ENCODE peak calls at places on chromosomes 2 and 18, in six cellular contexts. M is NB4, U is ovary, K is esophagus squamous epithelium, D is body of pancreas, Z is HCT116. G is an unnamed sample.

GRCh38 chr2:195021704-195022513 is 635.1 kb upstream of the SLC39A10 start:
- DNase-seq in M (no peak), Z (no peak), D (no peak), K (no peak), U (no peak), G (no peak)

GRCh38 chr2:118865106-118865505 is 17.7 kb upstream of the EN1 start:
- DNase-seq in Z (peak; percentile 45), M (peak; percentile 62), U (no peak), D (peak; percentile 49), K (no peak), G (no peak)

GRCh38 chr18:35577045-35577848 is 4.3 kb upstream of the GALNT1 start:
- DNase-seq in M (no peak), K (no peak), Z (no peak), D (no peak), U (no peak), G (no peak)

GRCh38 chr2:166167451-166167850 is 39.6 kb upstream of the SCN1A start:
- DNase-seq in D (no peak), M (no peak), Z (no peak), K (no peak), U (no peak), G (no peak)

GRCh38 chr2:221529177-221529942 is 42.7 kb downstream of the EPHA4 start:
- DNase-seq in K (no peak), Z (no peak), M (no peak), D (no peak), U (no peak), G (no peak)

GRCh38 chr18:24827500-24827899 is 367.1 kb downstream of the HRH4 start:
- DNase-seq in M (no peak), U (no peak), D (no peak), K (no peak), Z (no peak), G (no peak)

GRCh38 chr2:197515277-197515797 is 529 bp upstream of the MOB4 start:
- DNase-seq in K (no peak), Z (peak; percentile 12), M (no peak), D (no peak), U (no peak), G (no peak)

GRCh38 chr2:171217330-171217729 is 56.6 kb upstream of the TLK1 start:
- DNase-seq in U (no peak), D (no peak), M (no peak), Z (no peak), K (no peak), G (no peak)

GRCh38 chr2:217016829-217017228 is 157.0 kb upstream of the TNP1 start:
- DNase-seq in M (no peak), Z (no peak), K (no peak), U (no peak), D (no peak), G (no peak)

GRCh38 chr2:69948032-69948962 is 13.1 kb downstream of the ASPRV1 start:
- DNase-seq in U (no peak), M (no peak), D (no peak), K (no peak), Z (no peak), G (no peak)

GRCh38 chr18:55479656-55480420 is 108.2 kb downstream of the TCF4 start:
- DNase-seq in M (no peak), K (no peak), D (no peak), U (no peak), Z (no peak), G (no peak)

GRCh38 chr18:34224423-34225217 is at the start of gene NOL4:
- DNase-seq in D (peak; percentile 70), K (no peak), U (no peak), Z (no peak), M (no peak), G (peak; percentile 81)

GRCh38 chr2:24971550-24972314 is at the start of gene DNAJC27:
- DNase-seq in M (peak; percentile 99), D (peak; percentile 98), K (peak; percentile 94), Z (peak; percentile 94), U (peak; percentile 99), G (peak; percentile 99)

GRCh38 chr2:31235504-31235902 is 1.6 kb downstream of the EHD3 start:
- DNase-seq in M (peak; percentile 21), Z (no peak), K (no peak), U (no peak), D (no peak), G (no peak)

GRCh38 chr2:131104487-131105155 is 515 bp upstream of the PLEKHB2 start:
- DNase-seq in Z (peak; percentile 84), D (peak; percentile 85), U (no peak), M (peak; percentile 89), K (no peak), G (peak; percentile 89)

GRCh38 chr2:216588771-216589363 is 44.4 kb upstream of the IGFBP2 start:
- DNase-seq in D (no peak), Z (no peak), K (no peak), U (no peak), M (no peak), G (no peak)

GRCh38 chr2:223697316-223697875 is 95.2 kb upstream of the SCG2 start:
- DNase-seq in K (no peak), D (no peak), U (no peak), Z (no peak), M (no peak), G (no peak)

GRCh38 chr2:223696719-223697118 is 94.6 kb upstream of the SCG2 start:
- DNase-seq in M (no peak), Z (peak; percentile 87), K (no peak), U (no peak), D (no peak), G (no peak)

GRCh38 chr2:223701761-223702160 is 99.6 kb upstream of the SCG2 start:
- DNase-seq in M (no peak), K (no peak), D (no peak), U (no peak), Z (no peak), G (no peak)

GRCh38 chr2:223700221-223700620 is 98.1 kb upstream of the SCG2 start:
- DNase-seq in Z (no peak), M (no peak), U (no peak), D (no peak), K (no peak), G (no peak)

GRCh38 chr2:223697921-223698645 is 95.9 kb upstream of the SCG2 start:
- DNase-seq in Z (peak; percentile 96), M (no peak), K (no peak), D (no peak), U (no peak), G (no peak)
- TF ChIP-seq CTCF in Z (peak; percentile 59), M (no peak), K (no peak), D (no peak), U (no peak), G (no peak)

GRCh38 chr2:27050996-27051901 is at the start of gene AGBL5:
- DNase-seq in D (peak; percentile 95), U (peak; percentile 98), K (peak; percentile 72), Z (peak; percentile 91), M (peak; percentile 96), G (peak; percentile 99)
- TF ChIP-seq POLR2A in D (peak; percentile 53), U (peak; percentile 92), K (peak; percentile 74), Z (peak; percentile 59), M (peak; percentile 48), G (no peak)

GRCh38 chr2:85490861-85491763 is 47.9 kb upstream of the MAT2A start:
- DNase-seq in M (no peak), Z (no peak), U (no peak), D (no peak), K (no peak), G (peak; percentile 46)

GRCh38 chr2:85481818-85482777 is 56.9 kb upstream of the MAT2A start:
- DNase-seq in M (no peak), D (no peak), U (no peak), K (no peak), Z (no peak), G (no peak)

DNA sequence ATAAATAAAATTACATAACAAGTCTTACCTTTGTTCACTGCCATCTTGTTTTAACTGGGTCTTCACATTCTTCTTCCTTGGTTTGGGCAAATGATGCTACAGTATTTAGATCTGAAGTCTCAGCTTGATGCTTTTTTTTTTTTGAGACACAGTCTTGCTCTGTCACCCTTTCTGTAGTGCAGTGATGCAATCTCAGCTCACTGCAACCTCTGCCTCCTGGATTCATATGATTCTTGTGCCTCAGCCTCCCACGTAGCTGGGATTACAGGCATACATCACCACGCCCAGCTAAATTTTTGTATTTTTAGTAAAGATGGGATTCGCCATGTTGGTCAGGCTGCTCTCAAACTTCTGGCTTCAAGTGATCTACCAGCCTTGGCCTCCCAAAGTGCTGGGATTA is 53.2 kb upstream of the MAT2A start:
- DNase-seq in U (no peak), D (no peak), M (peak; percentile 21), K (no peak), Z (no peak), G (peak; percentile 46)
- TF ChIP-seq CTCF in U (no peak), D (no peak), M (no peak), K (no peak), Z (no peak), G (no peak)

DNA sequence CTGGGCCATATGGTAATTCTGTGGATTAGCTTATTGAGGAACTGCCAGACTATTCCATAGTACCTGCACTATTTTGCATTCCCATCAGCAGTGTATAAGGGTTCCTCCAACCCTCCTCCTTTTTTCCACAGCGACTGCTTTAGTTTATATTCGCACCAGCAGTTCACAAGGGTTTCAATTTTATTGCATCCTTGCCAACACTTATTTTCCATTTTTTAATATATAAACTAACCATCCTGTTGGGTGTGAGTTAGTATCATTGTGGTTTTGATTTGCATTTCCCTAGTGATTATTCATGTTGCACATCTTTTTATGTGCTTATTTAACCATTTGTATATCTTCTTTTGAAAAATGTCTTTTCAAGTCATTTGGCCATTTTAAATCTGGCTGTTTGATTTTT is 66.9 kb downstream of the NAT8 start:
- DNase-seq in K (no peak), D (no peak), M (no peak), U (no peak), Z (no peak), G (no peak)
- TF ChIP-seq POLR2A in K (no peak), D (no peak), M (no peak), U (no peak), Z (no peak), G (no peak)

GRCh38 chr2:40760071-40760666 is 308.3 kb upstream of the SLC8A1 start:
- DNase-seq in U (no peak), M (peak; percentile 60), Z (peak; percentile 6), K (no peak), D (peak; percentile 39), G (no peak)
- TF ChIP-seq CTCF in U (no peak), M (peak; percentile 81), Z (peak; percentile 69), K (peak; percentile 67), D (peak; percentile 69), G (no peak)

GRCh38 chr2:96485751-96486643 is 19.2 kb downstream of the NEURL3 start:
- DNase-seq in M (no peak), U (peak; percentile 53), D (peak; percentile 85), Z (no peak), K (no peak), G (no peak)
- TF ChIP-seq POLR2A in M (no peak), U (no peak), D (peak; percentile 88), Z (no peak), K (peak; percentile 74), G (no peak)

GRCh38 chr18:50359806-50360205 is 15.0 kb upstream of the SKA1 start:
- DNase-seq in M (no peak), K (no peak), D (no peak), U (no peak), Z (no peak), G (no peak)

GRCh38 chr18:50350699-50351098 is 24.1 kb upstream of the SKA1 start:
- DNase-seq in U (no peak), D (no peak), Z (no peak), M (no peak), K (no peak), G (no peak)

GRCh38 chr18:50358844-50359243 is 16.0 kb upstream of the SKA1 start:
- DNase-seq in D (no peak), Z (no peak), U (no peak), K (no peak), M (no peak), G (no peak)

GRCh38 chr18:50356036-50356945 is 18.6 kb upstream of the SKA1 start:
- DNase-seq in K (no peak), Z (peak; percentile 28), U (no peak), D (no peak), M (peak; percentile 77), G (no peak)
- TF ChIP-seq CTCF in K (no peak), Z (peak; percentile 36), U (no peak), D (no peak), M (peak; percentile 35), G (no peak)